ENCODE peak calls at places on chromosomes 7 and 10, in seven cellular contexts. One of them, this sample, is unnamed.

GRCh38 chr7:117212969-117213877 is 109.6 kb downstream of the WNT2 start:
- ATAC-seq in Panc1: peak; percentile 82
- ATAC-seq in naive thymus-derived CD4-positive, alpha-beta T cell: peak; percentile 83
- ATAC-seq in left lung: peak; percentile 95
- ATAC-seq in CD8-positive, alpha-beta T cell: peak; percentile 57
- ATAC-seq in lung: peak; percentile 79
- ATAC-seq in PC-3: peak; percentile 70
- ATAC-seq in this sample: no peak

GRCh38 chr7:57375783-57376182 is 74.2 kb upstream of the ZNF716 start:
- ATAC-seq in Panc1: no peak
- ATAC-seq in naive thymus-derived CD4-positive, alpha-beta T cell: no peak
- ATAC-seq in left lung: no peak
- ATAC-seq in CD8-positive, alpha-beta T cell: no peak
- ATAC-seq in lung: no peak
- ATAC-seq in PC-3: no peak
- ATAC-seq in this sample: no peak

GRCh38 chr10:22833781-22834180 is 94.1 kb upstream of the ARMC3 start:
- ATAC-seq in Panc1: no peak
- ATAC-seq in naive thymus-derived CD4-positive, alpha-beta T cell: no peak
- ATAC-seq in left lung: no peak
- ATAC-seq in CD8-positive, alpha-beta T cell: no peak
- ATAC-seq in lung: no peak
- ATAC-seq in PC-3: no peak
- ATAC-seq in this sample: no peak

GRCh38 chr7:41900034-41900433 is 197.1 kb upstream of the INHBA start:
- ATAC-seq in Panc1: no peak
- ATAC-seq in naive thymus-derived CD4-positive, alpha-beta T cell: no peak
- ATAC-seq in left lung: no peak
- ATAC-seq in CD8-positive, alpha-beta T cell: no peak
- ATAC-seq in lung: no peak
- ATAC-seq in PC-3: no peak
- ATAC-seq in this sample: no peak

GRCh38 chr7:3112499-3113134 is 69.0 kb upstream of the CARD11 start:
- ATAC-seq in Panc1: no peak
- ATAC-seq in naive thymus-derived CD4-positive, alpha-beta T cell: peak; percentile 52
- ATAC-seq in left lung: no peak
- ATAC-seq in CD8-positive, alpha-beta T cell: peak; percentile 57
- ATAC-seq in lung: no peak
- ATAC-seq in PC-3: no peak
- ATAC-seq in this sample: no peak

GRCh38 chr10:27745719-27746363 is at the start of gene MKX:
- ATAC-seq in Panc1: no peak
- ATAC-seq in naive thymus-derived CD4-positive, alpha-beta T cell: peak; percentile 20
- ATAC-seq in left lung: peak; percentile 16
- ATAC-seq in CD8-positive, alpha-beta T cell: no peak
- ATAC-seq in lung: no peak
- ATAC-seq in PC-3: no peak
- ATAC-seq in this sample: peak; percentile 17

GRCh38 chr10:18140149-18140956 is at the start of gene CACNB2:
- ATAC-seq in Panc1: no peak
- ATAC-seq in naive thymus-derived CD4-positive, alpha-beta T cell: no peak
- ATAC-seq in left lung: peak; percentile 76
- ATAC-seq in CD8-positive, alpha-beta T cell: no peak
- ATAC-seq in lung: peak; percentile 37
- ATAC-seq in PC-3: peak; percentile 42
- ATAC-seq in this sample: peak; percentile 87

GRCh38 chr7:54859545-54859944 is 100.5 kb upstream of the SEC61G start:
- ATAC-seq in Panc1: no peak
- ATAC-seq in naive thymus-derived CD4-positive, alpha-beta T cell: no peak
- ATAC-seq in left lung: peak; percentile 75
- ATAC-seq in CD8-positive, alpha-beta T cell: no peak
- ATAC-seq in lung: no peak
- ATAC-seq in PC-3: no peak
- ATAC-seq in this sample: no peak

GRCh38 chr7:7100432-7100849 is 81.9 kb upstream of the C1GALT1 start:
- ATAC-seq in Panc1: no peak
- ATAC-seq in naive thymus-derived CD4-positive, alpha-beta T cell: no peak
- ATAC-seq in left lung: no peak
- ATAC-seq in CD8-positive, alpha-beta T cell: no peak
- ATAC-seq in lung: no peak
- ATAC-seq in PC-3: no peak
- ATAC-seq in this sample: no peak

GRCh38 chr10:79293841-79294705 is 53.2 kb upstream of the PPIF start:
- ATAC-seq in Panc1: no peak
- ATAC-seq in naive thymus-derived CD4-positive, alpha-beta T cell: peak; percentile 75
- ATAC-seq in left lung: peak; percentile 76
- ATAC-seq in CD8-positive, alpha-beta T cell: no peak
- ATAC-seq in lung: peak; percentile 82
- ATAC-seq in PC-3: peak; percentile 55
- ATAC-seq in this sample: peak; percentile 32

GRCh38 chr7:127986581-127987461 is 44.4 kb downstream of the LRRC4 start:
- ATAC-seq in Panc1: no peak
- ATAC-seq in naive thymus-derived CD4-positive, alpha-beta T cell: no peak
- ATAC-seq in left lung: no peak
- ATAC-seq in CD8-positive, alpha-beta T cell: no peak
- ATAC-seq in lung: no peak
- ATAC-seq in PC-3: no peak
- ATAC-seq in this sample: no peak

GRCh38 chr7:143462045-143462444 is 15.6 kb upstream of the TAS2R41 start:
- ATAC-seq in Panc1: no peak
- ATAC-seq in naive thymus-derived CD4-positive, alpha-beta T cell: no peak
- ATAC-seq in left lung: no peak
- ATAC-seq in CD8-positive, alpha-beta T cell: no peak
- ATAC-seq in lung: no peak
- ATAC-seq in PC-3: no peak
- ATAC-seq in this sample: no peak

GRCh38 chr10:17237915-17238444 is 9.9 kb downstream of the VIM start:
- ATAC-seq in Panc1: peak; percentile 57
- ATAC-seq in naive thymus-derived CD4-positive, alpha-beta T cell: peak; percentile 16
- ATAC-seq in left lung: peak; percentile 14
- ATAC-seq in CD8-positive, alpha-beta T cell: no peak
- ATAC-seq in lung: no peak
- ATAC-seq in PC-3: peak; percentile 9
- ATAC-seq in this sample: no peak

GRCh38 chr7:57305192-57305748 is 144.7 kb upstream of the ZNF716 start:
- ATAC-seq in Panc1: peak; percentile 75
- ATAC-seq in naive thymus-derived CD4-positive, alpha-beta T cell: peak; percentile 64
- ATAC-seq in left lung: peak; percentile 46
- ATAC-seq in CD8-positive, alpha-beta T cell: peak; percentile 52
- ATAC-seq in lung: no peak
- ATAC-seq in PC-3: no peak
- ATAC-seq in this sample: no peak

GRCh38 chr10:103648951-103649532 is 155.5 kb downstream of the NEURL1 start:
- ATAC-seq in Panc1: no peak
- ATAC-seq in naive thymus-derived CD4-positive, alpha-beta T cell: no peak
- ATAC-seq in left lung: peak; percentile 39
- ATAC-seq in CD8-positive, alpha-beta T cell: no peak
- ATAC-seq in lung: no peak
- ATAC-seq in PC-3: no peak
- ATAC-seq in this sample: peak; percentile 20

GRCh38 chr10:75632750-75633462 is 201.5 kb downstream of the LRMDA start:
- ATAC-seq in Panc1: no peak
- ATAC-seq in naive thymus-derived CD4-positive, alpha-beta T cell: no peak
- ATAC-seq in left lung: no peak
- ATAC-seq in CD8-positive, alpha-beta T cell: no peak
- ATAC-seq in lung: no peak
- ATAC-seq in PC-3: no peak
- ATAC-seq in this sample: peak; percentile 84

GRCh38 chr10:5465976-5466450 is 33.4 kb downstream of the CALML5 start:
- ATAC-seq in Panc1: no peak
- ATAC-seq in naive thymus-derived CD4-positive, alpha-beta T cell: no peak
- ATAC-seq in left lung: no peak
- ATAC-seq in CD8-positive, alpha-beta T cell: no peak
- ATAC-seq in lung: no peak
- ATAC-seq in PC-3: peak; percentile 12
- ATAC-seq in this sample: no peak

GRCh38 chr10:21473135-21473534 is 52.3 kb downstream of the SKIDA1 start:
- ATAC-seq in Panc1: no peak
- ATAC-seq in naive thymus-derived CD4-positive, alpha-beta T cell: no peak
- ATAC-seq in left lung: no peak
- ATAC-seq in CD8-positive, alpha-beta T cell: no peak
- ATAC-seq in lung: no peak
- ATAC-seq in PC-3: no peak
- ATAC-seq in this sample: no peak

GRCh38 chr10:44030132-44030531 is 354.8 kb downstream of the CXCL12 start:
- ATAC-seq in Panc1: no peak
- ATAC-seq in naive thymus-derived CD4-positive, alpha-beta T cell: peak; percentile 59
- ATAC-seq in left lung: no peak
- ATAC-seq in CD8-positive, alpha-beta T cell: no peak
- ATAC-seq in lung: no peak
- ATAC-seq in PC-3: no peak
- ATAC-seq in this sample: no peak

GRCh38 chr7:112072541-112073245 is 133.5 kb downstream of the DOCK4 start:
- ATAC-seq in Panc1: no peak
- ATAC-seq in naive thymus-derived CD4-positive, alpha-beta T cell: no peak
- ATAC-seq in left lung: no peak
- ATAC-seq in CD8-positive, alpha-beta T cell: no peak
- ATAC-seq in lung: no peak
- ATAC-seq in PC-3: no peak
- ATAC-seq in this sample: no peak

DNA sequence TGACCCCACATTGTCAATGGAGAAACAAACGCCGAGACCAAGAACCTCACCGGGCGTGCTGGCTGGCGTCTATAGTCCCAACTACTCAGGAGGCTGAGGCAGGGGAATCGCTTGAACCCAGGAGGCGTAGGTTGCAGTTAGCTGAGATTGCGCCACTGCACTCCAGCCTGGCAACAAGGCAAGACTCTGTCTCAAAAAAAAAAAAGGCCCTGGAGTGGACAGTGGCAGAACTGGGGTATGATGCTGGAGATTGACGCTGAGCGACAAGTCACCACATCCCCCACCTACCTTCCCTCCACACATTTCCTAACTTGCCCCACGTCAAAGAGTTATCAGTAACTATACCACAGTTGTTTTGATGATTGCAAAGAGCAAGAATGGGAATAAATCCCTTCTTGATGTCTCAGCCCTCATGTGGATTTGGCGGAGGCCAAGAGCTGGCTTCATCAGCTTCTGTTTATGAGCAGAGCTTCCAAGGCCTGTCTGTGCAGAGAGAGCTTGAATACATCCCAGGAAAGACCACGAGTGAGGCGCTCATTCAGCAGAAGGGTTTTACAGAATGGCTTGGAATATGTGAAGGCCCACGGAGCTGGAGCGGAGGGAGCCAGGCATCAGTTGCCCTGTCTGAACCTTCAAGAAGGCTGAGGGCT is 28.0 kb upstream of the TNS3 start:
- ATAC-seq in Panc1: peak; percentile 19
- ATAC-seq in naive thymus-derived CD4-positive, alpha-beta T cell: no peak
- ATAC-seq in left lung: peak; percentile 48
- ATAC-seq in CD8-positive, alpha-beta T cell: no peak
- ATAC-seq in lung: no peak
- ATAC-seq in PC-3: no peak
- ATAC-seq in this sample: peak; percentile 60
- H3K36me3 ChIP-seq in Panc1: no peaks in the 10 kb centered on the region
- H3K36me3 ChIP-seq in naive thymus-derived CD4-positive, alpha-beta T cell: no peaks in the 10 kb centered on the region
- H3K36me3 ChIP-seq in left lung: no peaks in the 10 kb centered on the region
- H3K36me3 ChIP-seq in CD8-positive, alpha-beta T cell: no peaks in the 10 kb centered on the region
- H3K36me3 ChIP-seq in lung: no peaks in the 10 kb centered on the region
- H3K36me3 ChIP-seq in PC-3: no peaks in the 10 kb centered on the region
- H3K36me3 ChIP-seq in this sample: no peaks in the 10 kb centered on the region

DNA sequence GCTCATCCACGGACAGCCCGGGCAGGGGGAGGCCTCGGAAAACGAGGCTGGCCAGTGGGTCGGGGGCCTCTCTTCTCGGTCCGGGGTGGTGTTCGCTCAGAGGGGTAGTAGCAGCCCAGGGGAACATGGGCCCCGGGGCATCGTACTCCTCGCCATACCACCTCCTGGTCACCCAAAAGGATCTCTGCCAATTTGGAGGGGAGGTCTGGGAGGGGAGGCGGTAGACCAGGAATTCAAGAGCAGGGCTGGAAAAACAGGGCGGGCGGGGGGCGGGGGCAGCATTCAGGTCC is 67.4 kb downstream of the SLC29A4 start:
- ATAC-seq in Panc1: no peak
- ATAC-seq in naive thymus-derived CD4-positive, alpha-beta T cell: no peak
- ATAC-seq in left lung: no peak
- ATAC-seq in CD8-positive, alpha-beta T cell: no peak
- ATAC-seq in lung: no peak
- ATAC-seq in PC-3: no peak
- ATAC-seq in this sample: no peak
- H3K27ac ChIP-seq in Panc1: no peak overlapping the region
- H3K27ac ChIP-seq in naive thymus-derived CD4-positive, alpha-beta T cell: no peak overlapping the region
- H3K27ac ChIP-seq in left lung: no peak overlapping the region
- H3K27ac ChIP-seq in CD8-positive, alpha-beta T cell: no peak overlapping the region
- H3K27ac ChIP-seq in lung: no peak overlapping the region
- H3K27ac ChIP-seq in PC-3: no peak overlapping the region
- H3K27ac ChIP-seq in this sample: peak overlapping the region; percentile 71

GRCh38 chr7:66145404-66145843 is 30.8 kb downstream of the CRCP start:
- ATAC-seq in Panc1: no peak
- ATAC-seq in naive thymus-derived CD4-positive, alpha-beta T cell: no peak
- ATAC-seq in left lung: peak; percentile 53
- ATAC-seq in CD8-positive, alpha-beta T cell: no peak
- ATAC-seq in lung: no peak
- ATAC-seq in PC-3: no peak
- ATAC-seq in this sample: peak; percentile 76

GRCh38 chr7:66140924-66141323 is 26.3 kb downstream of the CRCP start:
- ATAC-seq in Panc1: peak; percentile 65
- ATAC-seq in naive thymus-derived CD4-positive, alpha-beta T cell: no peak
- ATAC-seq in left lung: peak; percentile 86
- ATAC-seq in CD8-positive, alpha-beta T cell: no peak
- ATAC-seq in lung: no peak
- ATAC-seq in PC-3: peak; percentile 65
- ATAC-seq in this sample: peak; percentile 85

GRCh38 chr7:66143876-66144332 is 29.3 kb downstream of the CRCP start:
- ATAC-seq in Panc1: no peak
- ATAC-seq in naive thymus-derived CD4-positive, alpha-beta T cell: no peak
- ATAC-seq in left lung: no peak
- ATAC-seq in CD8-positive, alpha-beta T cell: no peak
- ATAC-seq in lung: no peak
- ATAC-seq in PC-3: no peak
- ATAC-seq in this sample: no peak

GRCh38 chr7:66142996-66143395 is 28.3 kb downstream of the CRCP start:
- ATAC-seq in Panc1: no peak
- ATAC-seq in naive thymus-derived CD4-positive, alpha-beta T cell: no peak
- ATAC-seq in left lung: peak; percentile 64
- ATAC-seq in CD8-positive, alpha-beta T cell: no peak
- ATAC-seq in lung: no peak
- ATAC-seq in PC-3: no peak
- ATAC-seq in this sample: no peak

DNA sequence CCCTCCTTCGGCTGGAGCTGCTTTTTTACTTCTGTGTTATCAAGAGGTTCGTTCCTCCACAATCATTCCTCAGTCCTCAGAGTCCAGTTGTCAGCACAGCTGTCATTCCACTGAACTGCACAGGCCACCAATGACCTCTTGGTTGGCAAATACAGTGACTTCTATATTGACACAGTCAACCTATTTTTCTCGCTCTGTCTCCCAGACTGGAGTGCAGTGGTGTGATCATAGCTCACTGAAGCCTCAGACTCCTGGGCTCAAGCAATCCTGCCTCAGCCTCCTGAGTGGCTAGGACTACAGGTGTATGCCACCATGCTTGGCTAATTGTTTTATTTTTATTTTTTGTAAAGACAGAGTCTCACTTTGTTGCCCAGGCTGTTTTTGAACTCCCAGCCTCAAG is 27.7 kb downstream of the CRCP start:
- ATAC-seq in Panc1: no peak
- ATAC-seq in naive thymus-derived CD4-positive, alpha-beta T cell: no peak
- ATAC-seq in left lung: peak; percentile 10
- ATAC-seq in CD8-positive, alpha-beta T cell: no peak
- ATAC-seq in lung: no peak
- ATAC-seq in PC-3: no peak
- ATAC-seq in this sample: no peak
- H3K36me3 ChIP-seq in Panc1: peaks cover 6% of the 10 kb centered on the region
- H3K36me3 ChIP-seq in naive thymus-derived CD4-positive, alpha-beta T cell: peaks cover 24% of the 10 kb centered on the region
- H3K36me3 ChIP-seq in left lung: peaks cover 92% of the 10 kb centered on the region
- H3K36me3 ChIP-seq in CD8-positive, alpha-beta T cell: peaks cover 38% of the 10 kb centered on the region
- H3K36me3 ChIP-seq in lung: peaks cover 28% of the 10 kb centered on the region
- H3K36me3 ChIP-seq in PC-3: peaks cover 47% of the 10 kb centered on the region
- H3K36me3 ChIP-seq in this sample: no peaks in the 10 kb centered on the region

GRCh38 chr10:3426190-3426845 is 253.7 kb upstream of the PITRM1 start:
- ATAC-seq in Panc1: no peak
- ATAC-seq in naive thymus-derived CD4-positive, alpha-beta T cell: no peak
- ATAC-seq in left lung: no peak
- ATAC-seq in CD8-positive, alpha-beta T cell: no peak
- ATAC-seq in lung: no peak
- ATAC-seq in PC-3: peak; percentile 62
- ATAC-seq in this sample: no peak
- H3K27ac ChIP-seq in Panc1: no peak overlapping the region
- H3K27ac ChIP-seq in naive thymus-derived CD4-positive, alpha-beta T cell: no peak overlapping the region
- H3K27ac ChIP-seq in left lung: no peak overlapping the region
- H3K27ac ChIP-seq in CD8-positive, alpha-beta T cell: no peak overlapping the region
- H3K27ac ChIP-seq in lung: no peak overlapping the region
- H3K27ac ChIP-seq in PC-3: peak overlapping the region; percentile 83
- H3K27ac ChIP-seq in this sample: peak overlapping the region; percentile 38

This sample was measured in gastroesophageal sphincter.